ENCODE peak calls at places on chromosome 10, in five cellular contexts. N is SK-N-SH, Z is HEK293T, Y is HepG2, V is K562. O is an unnamed sample.

GRCh38 chr10:98361131-98361633 is 53.8 kb downstream of the PYROXD2 start:
- DNase-seq in N (no peak), Z (no peak), Y (no peak), V (peak), O (peak)

GRCh38 chr10:45424668-45425404 is 50.8 kb downstream of the ALOX5 start:
- DNase-seq in N (no peak), Z (no peak), Y (no peak), V (no peak), O (no peak)

GRCh38 chr10:77915299-77916105 is 11.1 kb downstream of the DLG5 start:
- DNase-seq in N (no peak), Z (no peak), Y (no peak), V (no peak), O (no peak)

GRCh38 chr10:60114765-60115586 is 208.6 kb upstream of the CCDC6 start:
- DNase-seq in N (peak), Z (peak), Y (peak), V (peak), O (no peak)

GRCh38 chr10:5413012-5413938 is 918 bp downstream of the NET1 start:
- DNase-seq in N (no peak), Z (peak), Y (peak), V (no peak), O (no peak)

GRCh38 chr10:108097258-108097657 is 932.8 kb upstream of the SORCS1 start:
- DNase-seq in N (no peak), Z (no peak), Y (no peak), V (no peak), O (no peak)

GRCh38 chr10:129709627-129710509 is 242.8 kb downstream of the MGMT start:
- DNase-seq in N (no peak), Z (no peak), Y (no peak), V (no peak), O (no peak)

GRCh38 chr10:289581-289980 is 154.3 kb downstream of the ZMYND11 start:
- DNase-seq in N (no peak), Z (no peak), Y (no peak), V (no peak), O (no peak)

GRCh38 chr10:59611048-59611447 is 98.6 kb downstream of the SLC16A9 start:
- DNase-seq in N (no peak), Z (no peak), Y (no peak), V (no peak), O (no peak)

GRCh38 chr10:22218448-22218847 is 633 bp upstream of the EBLN1 start:
- DNase-seq in N (no peak), Z (peak), Y (peak), V (no peak), O (no peak)

GRCh38 chr10:50541317-50541716 is 82.4 kb downstream of the SGMS1 start:
- DNase-seq in N (no peak), Z (no peak), Y (no peak), V (no peak), O (no peak)

GRCh38 chr10:116511365-116511764 is 34.4 kb upstream of the PNLIP start:
- DNase-seq in N (no peak), Z (no peak), Y (no peak), V (no peak), O (no peak)

GRCh38 chr10:124364674-124365073 is 54.0 kb downstream of the OAT start:
- DNase-seq in N (no peak), Z (no peak), Y (no peak), V (no peak), O (no peak)

GRCh38 chr10:96218826-96219225 is 52.5 kb downstream of the BLNK start:
- DNase-seq in N (no peak), Z (no peak), Y (no peak), V (no peak), O (no peak)

GRCh38 chr10:131758942-131759315 is 141.9 kb upstream of the PPP2R2D start:
- DNase-seq in N (no peak), Z (no peak), Y (no peak), V (no peak), O (no peak)

GRCh38 chr10:59268460-59268859 is 92.0 kb downstream of the PHYHIPL start:
- DNase-seq in N (no peak), Z (no peak), Y (no peak), V (no peak), O (no peak)

DNA sequence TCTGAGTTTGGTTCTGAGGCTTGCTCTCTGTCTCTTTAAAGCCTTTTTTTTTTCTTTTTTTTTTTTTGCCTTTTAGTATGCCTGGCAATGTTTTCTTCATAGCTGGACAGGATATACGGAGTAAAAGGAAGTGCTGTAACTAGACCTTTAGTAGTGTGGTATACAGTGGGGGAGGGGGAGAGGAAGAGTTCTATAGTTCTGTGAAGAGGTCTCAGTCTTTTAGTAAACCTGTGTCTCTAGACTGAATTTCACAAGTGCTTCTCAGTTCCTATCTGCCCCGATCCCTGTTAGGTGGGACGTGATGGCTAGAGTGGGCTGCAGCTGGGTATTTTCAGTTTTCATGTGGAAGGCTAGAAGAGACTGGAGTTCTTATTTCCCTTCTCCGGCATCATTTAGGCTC is 3.1 kb upstream of the ABCC2 start:
- DNase-seq in N (no peak), Z (no peak), Y (peak), V (no peak), O (no peak)
- TF ChIP-seq FOXM1 in N (no peak), Z (no peak), Y (no peak), V (no peak), O (no peak)

DNA sequence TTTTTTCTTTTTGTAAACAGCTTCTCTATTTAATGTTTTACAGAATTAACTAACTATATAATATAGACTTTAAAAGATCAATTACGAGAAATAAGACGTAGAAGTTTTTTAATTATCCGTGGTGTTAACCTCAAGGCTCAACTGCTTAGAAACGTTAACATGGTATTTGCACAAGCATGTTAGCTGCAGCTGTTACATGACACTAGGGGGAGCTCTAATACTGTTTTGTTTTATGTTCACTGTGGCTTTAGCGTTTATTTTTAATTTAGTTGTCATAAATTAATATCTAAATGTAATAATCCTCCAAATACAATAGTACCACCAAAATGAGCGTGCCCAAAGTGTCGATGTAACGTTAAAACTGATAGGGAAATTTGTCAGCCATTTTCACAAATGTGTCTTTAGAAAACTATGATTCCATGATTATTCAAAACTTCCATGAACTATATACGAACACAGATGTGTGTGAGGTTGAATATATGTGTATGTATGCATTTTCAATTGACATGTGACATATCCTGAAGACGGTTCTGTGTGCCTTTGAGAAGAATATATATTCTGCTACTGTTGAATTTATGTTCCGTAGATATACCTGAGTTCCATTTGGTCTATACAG is 828.8 kb upstream of the MBL2 start:
- DNase-seq in N (peak), Z (peak), Y (peak), V (peak), O (no peak)
- TF ChIP-seq FOXM1 in N (no peak), Z (no peak), Y (no peak), V (no peak), O (no peak)

GRCh38 chr10:118957141-118957825 is 72.2 kb upstream of the NANOS1 start:
- DNase-seq in N (no peak), Z (no peak), Y (no peak), V (no peak), O (no peak)

GRCh38 chr10:118957966-118958365 is 71.5 kb upstream of the NANOS1 start:
- DNase-seq in N (no peak), Z (no peak), Y (no peak), V (no peak), O (no peak)

GRCh38 chr10:118958559-118958958 is 71.0 kb upstream of the NANOS1 start:
- DNase-seq in N (no peak), Z (no peak), Y (no peak), V (no peak), O (no peak)

GRCh38 chr10:118960166-118961090 is 69.1 kb upstream of the NANOS1 start:
- DNase-seq in N (no peak), Z (no peak), Y (no peak), V (no peak), O (no peak)

DNA sequence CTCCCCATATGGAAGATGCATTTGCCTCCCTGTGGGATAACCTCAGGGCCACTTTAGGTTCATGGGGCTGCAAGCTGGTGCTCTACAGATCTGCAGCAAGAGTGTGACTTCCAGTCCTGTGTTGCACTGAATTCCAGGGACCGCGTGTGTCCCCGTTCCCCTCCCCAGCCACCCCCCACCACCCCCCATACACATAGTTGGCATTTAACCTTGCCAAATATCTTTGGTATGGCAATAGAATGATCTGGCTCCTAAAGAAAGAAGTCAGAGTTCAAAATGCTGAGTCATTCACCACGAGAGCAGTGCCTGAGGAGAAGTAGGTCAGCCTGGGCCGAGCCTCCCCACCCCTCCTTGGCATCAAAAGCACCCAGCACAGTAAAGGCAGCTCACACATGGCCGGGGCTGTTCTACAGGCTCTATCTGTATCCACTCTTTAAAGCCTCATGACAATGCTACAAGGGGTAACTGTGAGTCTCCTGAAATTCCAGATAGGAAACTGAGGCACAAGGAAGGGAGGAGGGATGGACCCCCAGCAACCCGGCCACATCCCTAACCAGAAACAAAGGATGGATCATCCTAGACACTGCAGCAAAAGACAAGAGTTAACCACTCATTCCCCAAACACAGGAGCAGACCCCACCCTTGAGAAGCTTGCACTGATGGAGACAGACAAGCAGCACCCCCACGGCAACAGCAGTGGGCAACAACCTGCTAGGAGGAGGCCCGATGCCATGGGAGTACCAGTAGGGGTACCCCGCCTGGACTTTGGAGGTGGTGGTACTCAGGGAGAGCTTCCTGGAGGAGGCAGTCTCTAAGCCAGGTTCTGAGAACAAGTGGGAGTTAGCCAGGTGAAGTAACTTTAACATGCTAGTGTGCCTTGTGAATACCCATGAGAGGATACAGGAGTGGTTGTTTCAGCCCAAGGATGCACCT is 70.3 kb upstream of the NANOS1 start:
- DNase-seq in N (no peak), Z (no peak), Y (no peak), V (peak), O (no peak)
- TF ChIP-seq FOXM1 in N (no peak), Z (no peak), Y (no peak), V (no peak), O (no peak)

GRCh38 chr10:133473270-133473669 is 19.5 kb downstream of the SCART1 start:
- DNase-seq in N (no peak), Z (peak), Y (no peak), V (no peak), O (no peak)

GRCh38 chr10:133474027-133474426 is 20.3 kb downstream of the SCART1 start:
- DNase-seq in N (no peak), Z (peak), Y (no peak), V (no peak), O (no peak)

GRCh38 chr10:133474833-133475734 is 21.3 kb downstream of the SCART1 start:
- DNase-seq in N (peak), Z (peak), Y (no peak), V (no peak), O (no peak)

GRCh38 chr10:133475821-133476640 is 22.3 kb downstream of the SCART1 start:
- DNase-seq in N (peak), Z (peak), Y (no peak), V (no peak), O (no peak)

GRCh38 chr10:133476641-133476990 is 22.9 kb downstream of the SCART1 start:
- DNase-seq in N (peak), Z (peak), Y (peak), V (peak), O (no peak)
- TF ChIP-seq FOXM1 in N (no peak), Z (no peak), Y (no peak), V (no peak), O (no peak)

GRCh38 chr10:84825330-84825729 is 496.9 kb downstream of the CCSER2 start:
- DNase-seq in N (peak), Z (no peak), Y (no peak), V (no peak), O (no peak)
- TF ChIP-seq FOXM1 in N (no peak), Z (no peak), Y (no peak), V (no peak), O (no peak)

DNA sequence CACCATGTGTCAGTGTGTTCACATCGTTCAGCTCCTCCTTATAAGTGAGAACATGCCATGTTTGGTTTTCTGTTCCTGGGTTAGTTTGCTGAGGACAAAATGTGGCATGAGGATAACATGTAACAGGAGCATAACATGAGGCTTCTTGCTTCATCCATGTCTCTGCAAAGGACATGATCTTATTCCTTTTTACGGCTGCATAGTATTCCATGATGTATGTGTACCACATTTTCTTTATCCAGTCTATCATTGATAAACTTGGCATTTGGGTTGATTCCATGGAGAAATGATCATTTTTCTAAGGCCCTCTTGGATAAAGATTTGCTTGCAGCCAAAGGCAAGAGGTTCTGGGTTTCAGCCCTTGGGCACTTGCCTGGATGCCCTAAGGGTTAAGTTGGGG is 128.5 kb upstream of the ZEB1 start:
- DNase-seq in N (no peak), Z (no peak), Y (no peak), V (no peak), O (no peak)
- TF ChIP-seq FOXM1 in N (no peak), Z (no peak), Y (no peak), V (no peak), O (no peak)

DNA sequence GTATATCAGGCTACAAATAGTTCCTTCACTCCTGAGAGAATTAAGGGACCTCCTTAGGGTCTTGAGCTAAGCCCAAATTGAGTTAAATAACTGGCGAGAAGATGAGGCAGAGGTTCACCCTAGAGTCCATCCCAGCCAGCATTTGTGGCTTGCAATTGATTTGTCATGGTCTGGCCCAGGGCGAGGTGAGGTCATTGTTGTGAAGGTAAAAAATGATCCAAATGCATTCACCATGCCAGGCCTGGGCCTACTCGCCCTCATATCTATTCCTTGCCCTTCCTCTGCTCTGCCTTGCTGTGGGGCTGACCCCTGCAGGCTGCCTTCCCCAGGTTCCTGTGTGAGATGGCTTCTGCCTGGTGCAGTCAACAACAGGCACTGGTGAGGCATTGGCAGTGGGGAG is 207.2 kb downstream of the ZNF365 start:
- DNase-seq in N (no peak), Z (no peak), Y (no peak), V (no peak), O (no peak)
- TF ChIP-seq FOXM1 in N (no peak), Z (no peak), Y (no peak), V (no peak), O (no peak)

DNA sequence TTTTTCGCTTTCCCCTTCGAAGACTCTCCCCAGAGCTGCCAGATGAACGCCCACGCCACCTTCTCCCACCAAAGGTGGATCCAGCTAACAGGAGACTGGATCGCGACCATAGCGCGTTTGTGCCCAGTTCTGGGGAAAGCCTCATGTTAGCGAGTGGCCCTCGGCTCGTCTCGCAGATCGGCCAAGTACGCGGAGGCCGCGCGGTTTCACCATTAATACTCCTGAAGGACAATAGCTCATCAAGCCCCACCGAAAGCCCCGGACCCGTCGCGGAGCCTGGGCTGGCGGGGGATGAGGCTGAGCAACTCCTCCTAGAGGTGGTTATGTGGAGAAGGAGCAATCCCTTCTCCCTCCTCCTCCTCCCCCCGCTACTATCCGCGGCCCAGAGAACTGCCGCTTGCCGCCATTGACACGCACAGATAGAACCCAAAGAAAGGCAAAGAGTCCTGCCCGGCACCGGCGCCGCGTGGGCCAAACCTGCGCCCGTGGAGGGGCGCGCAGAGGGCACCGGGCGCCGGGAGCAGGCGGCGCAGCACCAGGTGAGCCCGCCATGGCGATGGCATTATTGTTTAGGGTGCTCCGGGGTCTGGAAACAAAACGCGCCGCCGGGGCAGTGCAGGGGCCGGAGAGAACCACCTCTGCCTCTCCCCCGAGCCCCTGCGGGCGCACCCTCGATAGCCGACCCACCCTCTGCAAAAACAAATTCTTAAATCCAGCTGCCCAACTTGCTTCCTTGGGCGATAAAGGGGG is at the start of gene MACROH2A2:
- DNase-seq in N (peak), Z (peak), Y (peak), V (no peak), O (no peak)
- TF ChIP-seq FOXM1 in N (no peak), Z (no peak), Y (no peak), V (no peak), O (no peak)

O was measured in GM12878.